ENCODE peak calls at places on chromosome 9, in eight cellular contexts. M, J, F, Y, K, U, N and Q are unnamed samples.

GRCh38 chr9:32742296-32742695 is 41.0 kb upstream of the TMEM215 start:
- DNase-seq in M (no peak), Y (no peak), U (no peak), K (no peak), J (peak), N (no peak), F (no peak), Q (no peak)

GRCh38 chr9:121744002-121744686 is 92.7 kb downstream of the DAB2IP start:
- DNase-seq in K (no peak), N (peak), Y (peak), U (peak), F (peak), J (peak), M (no peak), Q (peak)

GRCh38 chr9:108386859-108387384 is 468.9 kb downstream of the ACTL7B start:
- DNase-seq in N (no peak), Y (no peak), F (no peak), K (no peak), J (no peak), U (peak), M (no peak), Q (no peak)

GRCh38 chr9:121883281-121884056 is 209.6 kb downstream of the TTLL11 start:
- DNase-seq in M (peak), J (peak), K (no peak), N (no peak), U (no peak), F (no peak), Y (no peak), Q (no peak)

GRCh38 chr9:119834064-119834620 is 464.9 kb upstream of the BRINP1 start:
- DNase-seq in Y (no peak), M (no peak), U (peak), F (no peak), N (no peak), K (no peak), J (no peak), Q (peak)

GRCh38 chr9:90141723-90142122 is 500.9 kb downstream of the DIRAS2 start:
- DNase-seq in Y (no peak), M (no peak), N (no peak), J (no peak), U (peak), F (no peak), K (no peak), Q (peak)

GRCh38 chr9:129408535-129409215 is 212.2 kb downstream of the C9orf50 start:
- DNase-seq in J (no peak), N (no peak), K (no peak), F (peak), M (no peak), Y (no peak), U (no peak), Q (no peak)

GRCh38 chr9:95182854-95183563 is 134.5 kb downstream of the FANCC start:
- DNase-seq in J (no peak), K (no peak), F (no peak), N (no peak), Y (peak), M (no peak), U (no peak), Q (no peak)

GRCh38 chr9:32955655-32956478 is 45.6 kb downstream of the APTX start:
- DNase-seq in F (no peak), J (no peak), Y (no peak), M (no peak), K (no peak), N (no peak), U (no peak), Q (no peak)

GRCh38 chr9:109355564-109356297 is 34.9 kb upstream of the EPB41L4B start:
- DNase-seq in M (no peak), K (no peak), J (no peak), U (no peak), Y (no peak), F (no peak), N (peak), Q (no peak)

GRCh38 chr9:124450241-124450924 is at the start of gene ADGRD2:
- DNase-seq in J (no peak), M (no peak), F (no peak), Y (no peak), K (no peak), U (peak), N (peak), Q (no peak)

GRCh38 chr9:136665111-136665703 is 2.5 kb downstream of the EGFL7 start:
- DNase-seq in N (no peak), F (no peak), Y (no peak), K (peak), J (no peak), M (no peak), U (no peak), Q (peak)

GRCh38 chr9:96617439-96618185 is 2.0 kb downstream of the CDC14B start:
- DNase-seq in M (no peak), Y (no peak), J (no peak), F (peak), U (no peak), K (peak), N (peak), Q (no peak)

GRCh38 chr9:95936579-95937075 is 61.1 kb downstream of the ERCC6L2 start:
- DNase-seq in K (no peak), M (no peak), N (no peak), U (no peak), F (no peak), Y (no peak), J (no peak), Q (no peak)

GRCh38 chr9:104386425-104387069 is 117.5 kb upstream of the OR13F1 start:
- DNase-seq in U (peak), K (no peak), M (no peak), Y (no peak), N (no peak), F (no peak), J (peak), Q (peak)

GRCh38 chr9:112887377-112887776 is 3.3 kb downstream of the SLC46A2 start:
- DNase-seq in K (no peak), Y (peak), M (no peak), J (no peak), N (no peak), U (no peak), F (no peak), Q (no peak)

GRCh38 chr9:128607642-128608350 is 48.9 kb downstream of the DYNC2I2 start:
- DNase-seq in F (peak), M (no peak), N (peak), J (no peak), U (peak), K (no peak), Y (no peak), Q (no peak)

GRCh38 chr9:128902351-128903078 is 18.3 kb upstream of the PHYHD1 start:
- DNase-seq in N (peak), U (no peak), J (no peak), M (no peak), F (no peak), K (peak), Y (no peak), Q (no peak)

GRCh38 chr9:72210522-72210921 is 61.3 kb downstream of the GDA start:
- DNase-seq in F (no peak), K (no peak), Y (no peak), J (no peak), U (no peak), N (no peak), M (no peak), Q (no peak)